ENCODE peak calls at places on chromosomes 6 and 20, in seven cellular contexts. One of them, this sample, is unnamed.

GRCh38 chr6:108587258-108588059 is 26.7 kb downstream of the FOXO3 start:
- DNase-seq in PC-3: peak; percentile 56
- DNase-seq in effector memory CD8-positive, alpha-beta T cell: no peak
- DNase-seq in T-cell: no peak
- DNase-seq in hypothalamus: no peak
- DNase-seq in HEK293T: no peak
- DNase-seq in left cardiac atrium: no peak
- DNase-seq in this sample: no peak

GRCh38 chr20:35739294-35740163 is 2.5 kb downstream of the RBM39 start:
- DNase-seq in PC-3: peak; percentile 46
- DNase-seq in effector memory CD8-positive, alpha-beta T cell: no peak
- DNase-seq in T-cell: no peak
- DNase-seq in hypothalamus: no peak
- DNase-seq in HEK293T: no peak
- DNase-seq in left cardiac atrium: no peak
- DNase-seq in this sample: no peak

GRCh38 chr6:7142228-7142801 is 34.6 kb downstream of the RREB1 start:
- DNase-seq in PC-3: no peak
- DNase-seq in effector memory CD8-positive, alpha-beta T cell: no peak
- DNase-seq in T-cell: no peak
- DNase-seq in hypothalamus: no peak
- DNase-seq in HEK293T: no peak
- DNase-seq in left cardiac atrium: no peak
- DNase-seq in this sample: no peak

GRCh38 chr6:144305985-144306384 is 20.9 kb downstream of the UTRN start:
- DNase-seq in PC-3: peak; percentile 28
- DNase-seq in effector memory CD8-positive, alpha-beta T cell: peak; percentile 30
- DNase-seq in T-cell: no peak
- DNase-seq in hypothalamus: no peak
- DNase-seq in HEK293T: no peak
- DNase-seq in left cardiac atrium: no peak
- DNase-seq in this sample: no peak

GRCh38 chr20:34639755-34640222 is 37.1 kb downstream of the PIGU start:
- DNase-seq in PC-3: peak; percentile 1
- DNase-seq in effector memory CD8-positive, alpha-beta T cell: no peak
- DNase-seq in T-cell: no peak
- DNase-seq in hypothalamus: no peak
- DNase-seq in HEK293T: peak; percentile 27
- DNase-seq in left cardiac atrium: no peak
- DNase-seq in this sample: no peak

GRCh38 chr6:139711714-139712585 is 337.5 kb upstream of the CITED2 start:
- DNase-seq in PC-3: peak; percentile 37
- DNase-seq in effector memory CD8-positive, alpha-beta T cell: no peak
- DNase-seq in T-cell: no peak
- DNase-seq in hypothalamus: no peak
- DNase-seq in HEK293T: no peak
- DNase-seq in left cardiac atrium: no peak
- DNase-seq in this sample: no peak

GRCh38 chr6:112622036-112622435 is 274.9 kb downstream of the RFPL4B start:
- DNase-seq in PC-3: no peak
- DNase-seq in effector memory CD8-positive, alpha-beta T cell: no peak
- DNase-seq in T-cell: no peak
- DNase-seq in hypothalamus: no peak
- DNase-seq in HEK293T: no peak
- DNase-seq in left cardiac atrium: no peak
- DNase-seq in this sample: no peak

GRCh38 chr20:11195169-11195568 is 521.4 kb upstream of the JAG1 start:
- DNase-seq in PC-3: no peak
- DNase-seq in effector memory CD8-positive, alpha-beta T cell: no peak
- DNase-seq in T-cell: no peak
- DNase-seq in hypothalamus: no peak
- DNase-seq in HEK293T: no peak
- DNase-seq in left cardiac atrium: peak; percentile 51
- DNase-seq in this sample: peak; percentile 49

GRCh38 chr6:32819729-32820128 is 2.9 kb upstream of the HLA-DOB start:
- DNase-seq in PC-3: peak; percentile 46
- DNase-seq in effector memory CD8-positive, alpha-beta T cell: no peak
- DNase-seq in T-cell: no peak
- DNase-seq in hypothalamus: no peak
- DNase-seq in HEK293T: no peak
- DNase-seq in left cardiac atrium: no peak
- DNase-seq in this sample: no peak

GRCh38 chr20:34300809-34301586 is 2.2 kb downstream of the AHCY start:
- DNase-seq in PC-3: no peak
- DNase-seq in effector memory CD8-positive, alpha-beta T cell: no peak
- DNase-seq in T-cell: no peak
- DNase-seq in hypothalamus: no peak
- DNase-seq in HEK293T: no peak
- DNase-seq in left cardiac atrium: no peak
- DNase-seq in this sample: peak; percentile 43

GRCh38 chr20:53579581-53580375 is 13.9 kb downstream of the ZNF217 start:
- DNase-seq in PC-3: peak; percentile 99
- DNase-seq in effector memory CD8-positive, alpha-beta T cell: no peak
- DNase-seq in T-cell: no peak
- DNase-seq in hypothalamus: no peak
- DNase-seq in HEK293T: peak; percentile 33
- DNase-seq in left cardiac atrium: peak; percentile 21
- DNase-seq in this sample: no peak

GRCh38 chr20:31602779-31603441 is 2.2 kb upstream of the ID1 start:
- DNase-seq in PC-3: peak; percentile 82
- DNase-seq in effector memory CD8-positive, alpha-beta T cell: peak; percentile 51
- DNase-seq in T-cell: peak; percentile 14
- DNase-seq in hypothalamus: no peak
- DNase-seq in HEK293T: no peak
- DNase-seq in left cardiac atrium: no peak
- DNase-seq in this sample: no peak

GRCh38 chr6:17599885-17600526 is at the start of gene FAM8A1:
- DNase-seq in PC-3: peak; percentile 94
- DNase-seq in effector memory CD8-positive, alpha-beta T cell: peak; percentile 91
- DNase-seq in T-cell: peak; percentile 96
- DNase-seq in hypothalamus: peak; percentile 85
- DNase-seq in HEK293T: peak; percentile 95
- DNase-seq in left cardiac atrium: peak; percentile 97
- DNase-seq in this sample: peak; percentile 96